ENCODE peak calls at places on chromosomes 16 and 17, in seven cellular contexts. I is tibial nerve; V is aorta; K is pancreas; F is stimulated activated CD4-positive, alpha-beta T cell treated with anti-CD3 and anti-CD28 coated beads, Interleukin-2, amount 100 ng/mL, for 48 hours; P is stimulated activated CD8-positive, alpha-beta memory T cell treated with anti-CD3 and anti-CD28 coated beads, Interleukin-15, amount 100 ng/mL, for 4 hours; G is activated gamma-delta T cell treated with Interleukin-2 at 50 U/mL for 16 hours. Z is an unnamed sample.
A peak's percentile ranks its signal among the peaks of the same experiment; 100 is the strongest.

GRCh38 chr17:63446981-63447687 is 1.0 kb upstream of the CYB561 start:
- DNase-seq in I (no peak), V (no peak), K (peak; percentile 51), F (peak; percentile 48), P (no peak), G (peak; percentile 35), Z (no peak)

GRCh38 chr16:73015612-73016487 is 32.1 kb downstream of the ZFHX3 start:
- DNase-seq in I (no peak), V (no peak), K (peak; percentile 82), F (no peak), P (no peak), G (no peak), Z (no peak)

GRCh38 chr17:56593073-56593740 is at the start of gene NOG:
- DNase-seq in I (no peak), V (peak; percentile 78), K (peak; percentile 39), F (no peak), P (no peak), G (peak; percentile 26), Z (peak; percentile 76)

GRCh38 chr16:50494501-50495491 is 53.4 kb upstream of the NKD1 start:
- DNase-seq in I (no peak), V (no peak), K (no peak), F (no peak), P (no peak), G (no peak), Z (peak; percentile 22)

GRCh38 chr17:61392679-61393078 is 7.0 kb upstream of the TBX2 start:
- DNase-seq in I (no peak), V (no peak), K (peak; percentile 1), F (no peak), P (no peak), G (no peak), Z (no peak)

GRCh38 chr16:74659041-74659440 is 7.6 kb downstream of the RFWD3 start:
- DNase-seq in I (no peak), V (no peak), K (no peak), F (no peak), P (no peak), G (no peak), Z (no peak)

GRCh38 chr17:9839433-9839832 is 13.7 kb downstream of the GLP2R start:
- DNase-seq in I (no peak), V (no peak), K (no peak), F (no peak), P (no peak), G (no peak), Z (no peak)

GRCh38 chr17:8894673-8895578 is 27.5 kb upstream of the PIK3R6 start:
- DNase-seq in I (peak; percentile 36), V (peak; percentile 70), K (peak; percentile 48), F (peak; percentile 42), P (no peak), G (peak; percentile 47), Z (no peak)

GRCh38 chr17:1709403-1709891 is 730 bp downstream of the TLCD2 start:
- DNase-seq in I (no peak), V (no peak), K (no peak), F (no peak), P (no peak), G (no peak), Z (no peak)

GRCh38 chr16:27529962-27530361 is 19.8 kb downstream of the GTF3C1 start:
- DNase-seq in I (no peak), V (peak; percentile 33), K (no peak), F (no peak), P (no peak), G (no peak), Z (no peak)

GRCh38 chr16:89607937-89608740 is 5.3 kb upstream of the DPEP1 start:
- DNase-seq in I (no peak), V (no peak), K (no peak), F (no peak), P (no peak), G (no peak), Z (no peak)

GRCh38 chr17:62937636-62938035 is 28.4 kb upstream of the TANC2 start:
- DNase-seq in I (no peak), V (no peak), K (no peak), F (no peak), P (no peak), G (no peak), Z (no peak)

GRCh38 chr17:51371732-51372151 is 111.4 kb downstream of the UTP18 start:
- DNase-seq in I (no peak), V (no peak), K (no peak), F (peak; percentile 33), P (peak; percentile 20), G (no peak), Z (no peak)

GRCh38 chr17:61410100-61410551 is 10.5 kb downstream of the TBX2 start:
- DNase-seq in I (no peak), V (peak; percentile 74), K (no peak), F (no peak), P (no peak), G (no peak), Z (peak; percentile 69)

GRCh38 chr17:7503521-7503920 is 19.4 kb downstream of the POLR2A start:
- DNase-seq in I (no peak), V (no peak), K (no peak), F (no peak), P (no peak), G (no peak), Z (no peak)

GRCh38 chr17:40122944-40123810 is 1.4 kb downstream of the MSL1 start:
- DNase-seq in I (no peak), V (peak; percentile 81), K (peak; percentile 63), F (no peak), P (no peak), G (peak; percentile 44), Z (peak; percentile 79)

GRCh38 chr16:86096850-86097249 is 197.9 kb downstream of the IRF8 start:
- DNase-seq in I (no peak), V (no peak), K (no peak), F (no peak), P (no peak), G (no peak), Z (no peak)

GRCh38 chr17:59001158-59001814 is 105.4 kb downstream of the TRIM37 start:
- DNase-seq in I (no peak), V (no peak), K (no peak), F (peak; percentile 57), P (peak; percentile 66), G (peak; percentile 62), Z (no peak)

GRCh38 chr17:40350410-40351184 is 13.9 kb downstream of the GJD3 start:
- DNase-seq in I (no peak), V (no peak), K (no peak), F (no peak), P (no peak), G (no peak), Z (no peak)

GRCh38 chr17:62705781-62706597 is 78.5 kb downstream of the MRC2 start:
- DNase-seq in I (no peak), V (peak; percentile 46), K (no peak), F (no peak), P (no peak), G (no peak), Z (no peak)

Z was measured in type B pancreatic cell.